ENCODE peak calls at places on chromosomes 4 and X, in seven cellular contexts. One of them, this sample, is unnamed.

GRCh38 chr4:147360301-147360700 is 120.6 kb upstream of the EDNRA start:
- DNase-seq in suprapubic skin: no peak
- DNase-seq in HCT116: no peak
- DNase-seq in uterus: no peak
- DNase-seq in upper lobe of left lung: no peak
- DNase-seq in HepG2: no peak
- DNase-seq in IMR-90: peak; percentile 92
- DNase-seq in this sample: no peak

GRCh38 chrX:2497961-2498780 is 2.6 kb downstream of the DHRSX start:
- DNase-seq in upper lobe of left lung: no peak
- DNase-seq in HepG2: peak; percentile 97
- DNase-seq in uterus: no peak
- DNase-seq in IMR-90: peak; percentile 23
- DNase-seq in suprapubic skin: no peak
- DNase-seq in HCT116: no peak
- DNase-seq in this sample: no peak

GRCh38 chrX:70046978-70047377 is 2.8 kb downstream of the AWAT2 start:
- DNase-seq in uterus: no peak
- DNase-seq in HepG2: no peak
- DNase-seq in suprapubic skin: no peak
- DNase-seq in IMR-90: peak; percentile 47
- DNase-seq in upper lobe of left lung: no peak
- DNase-seq in HCT116: no peak
- DNase-seq in this sample: no peak

GRCh38 chrX:144637731-144638130 is 609.6 kb upstream of the SPANXN1 start:
- DNase-seq in upper lobe of left lung: no peak
- DNase-seq in HCT116: no peak
- DNase-seq in HepG2: no peak
- DNase-seq in IMR-90: no peak
- DNase-seq in suprapubic skin: no peak
- DNase-seq in uterus: no peak
- DNase-seq in this sample: no peak

GRCh38 chrX:39731735-39732134 is 366.0 kb downstream of the BCOR start:
- DNase-seq in uterus: no peak
- DNase-seq in upper lobe of left lung: no peak
- DNase-seq in suprapubic skin: no peak
- DNase-seq in IMR-90: no peak
- DNase-seq in HepG2: no peak
- DNase-seq in HCT116: no peak
- DNase-seq in this sample: no peak

GRCh38 chr4:73608677-73609594 is 11.3 kb downstream of the RASSF6 start:
- DNase-seq in uterus: no peak
- DNase-seq in suprapubic skin: no peak
- DNase-seq in HCT116: no peak
- DNase-seq in HepG2: peak; percentile 81
- DNase-seq in upper lobe of left lung: no peak
- DNase-seq in IMR-90: peak; percentile 49
- DNase-seq in this sample: no peak

GRCh38 chr4:154304679-154305078 is 186.9 kb downstream of the DCHS2 start:
- DNase-seq in IMR-90: no peak
- DNase-seq in uterus: no peak
- DNase-seq in upper lobe of left lung: no peak
- DNase-seq in HCT116: no peak
- DNase-seq in HepG2: no peak
- DNase-seq in suprapubic skin: no peak
- DNase-seq in this sample: no peak

GRCh38 chrX:72620550-72621145 is 48.0 kb upstream of the HDAC8 start:
- DNase-seq in suprapubic skin: no peak
- DNase-seq in HCT116: peak; percentile 74
- DNase-seq in HepG2: peak; percentile 2
- DNase-seq in IMR-90: peak; percentile 89
- DNase-seq in upper lobe of left lung: no peak
- DNase-seq in uterus: peak; percentile 72
- DNase-seq in this sample: peak; percentile 63

GRCh38 chr4:79650794-79651431 is 242.9 kb upstream of the GK2 start:
- DNase-seq in uterus: no peak
- DNase-seq in HepG2: no peak
- DNase-seq in IMR-90: peak; percentile 77
- DNase-seq in HCT116: no peak
- DNase-seq in upper lobe of left lung: no peak
- DNase-seq in suprapubic skin: no peak
- DNase-seq in this sample: no peak

GRCh38 chr4:147847947-147848590 is 116.2 kb downstream of the ARHGAP10 start:
- DNase-seq in HCT116: no peak
- DNase-seq in upper lobe of left lung: no peak
- DNase-seq in uterus: no peak
- DNase-seq in IMR-90: no peak
- DNase-seq in HepG2: no peak
- DNase-seq in suprapubic skin: no peak
- DNase-seq in this sample: no peak

GRCh38 chr4:166128452-166128851 is 255.4 kb downstream of the TLL1 start:
- DNase-seq in IMR-90: no peak
- DNase-seq in uterus: no peak
- DNase-seq in suprapubic skin: no peak
- DNase-seq in HCT116: no peak
- DNase-seq in HepG2: no peak
- DNase-seq in upper lobe of left lung: no peak
- DNase-seq in this sample: no peak

GRCh38 chrX:19332983-19333382 is 10.7 kb upstream of the PDHA1 start:
- DNase-seq in suprapubic skin: no peak
- DNase-seq in HCT116: no peak
- DNase-seq in upper lobe of left lung: no peak
- DNase-seq in uterus: no peak
- DNase-seq in HepG2: no peak
- DNase-seq in IMR-90: peak; percentile 3
- DNase-seq in this sample: no peak

GRCh38 chrX:18894156-18894555 is 89.8 kb downstream of the PHKA2 start:
- DNase-seq in HepG2: no peak
- DNase-seq in upper lobe of left lung: no peak
- DNase-seq in uterus: no peak
- DNase-seq in HCT116: no peak
- DNase-seq in IMR-90: no peak
- DNase-seq in suprapubic skin: no peak
- DNase-seq in this sample: no peak

GRCh38 chr4:14059006-14059405 is 431.5 kb upstream of the BOD1L1 start:
- DNase-seq in IMR-90: peak; percentile 39
- DNase-seq in uterus: no peak
- DNase-seq in HCT116: no peak
- DNase-seq in upper lobe of left lung: no peak
- DNase-seq in suprapubic skin: no peak
- DNase-seq in HepG2: no peak
- DNase-seq in this sample: no peak

GRCh38 chr4:26609398-26609797 is 25.5 kb downstream of the TBC1D19 start:
- DNase-seq in upper lobe of left lung: no peak
- DNase-seq in HepG2: no peak
- DNase-seq in IMR-90: no peak
- DNase-seq in HCT116: no peak
- DNase-seq in uterus: no peak
- DNase-seq in suprapubic skin: no peak
- DNase-seq in this sample: no peak

GRCh38 chrX:153639177-153640044 is 7.6 kb upstream of the DUSP9 start:
- DNase-seq in HepG2: no peak
- DNase-seq in IMR-90: no peak
- DNase-seq in suprapubic skin: no peak
- DNase-seq in upper lobe of left lung: no peak
- DNase-seq in HCT116: no peak
- DNase-seq in uterus: no peak
- DNase-seq in this sample: no peak

GRCh38 chr4:86362510-86362909 is 2.7 kb upstream of the MAPK10 start:
- DNase-seq in HepG2: no peak
- DNase-seq in IMR-90: no peak
- DNase-seq in upper lobe of left lung: no peak
- DNase-seq in suprapubic skin: no peak
- DNase-seq in uterus: no peak
- DNase-seq in HCT116: no peak
- DNase-seq in this sample: no peak

GRCh38 chr4:86356831-86357230 is 3.0 kb downstream of the MAPK10 start:
- DNase-seq in suprapubic skin: no peak
- DNase-seq in IMR-90: no peak
- DNase-seq in HCT116: no peak
- DNase-seq in uterus: no peak
- DNase-seq in HepG2: no peak
- DNase-seq in upper lobe of left lung: no peak
- DNase-seq in this sample: no peak

GRCh38 chr4:86357608-86358007 is 2.2 kb downstream of the MAPK10 start:
- DNase-seq in uterus: no peak
- DNase-seq in HepG2: no peak
- DNase-seq in suprapubic skin: no peak
- DNase-seq in upper lobe of left lung: no peak
- DNase-seq in IMR-90: no peak
- DNase-seq in HCT116: no peak
- DNase-seq in this sample: no peak

GRCh38 chr4:86358176-86358701 is 1.6 kb downstream of the MAPK10 start:
- DNase-seq in suprapubic skin: no peak
- DNase-seq in uterus: no peak
- DNase-seq in IMR-90: peak; percentile 47
- DNase-seq in HCT116: no peak
- DNase-seq in HepG2: no peak
- DNase-seq in upper lobe of left lung: no peak
- DNase-seq in this sample: no peak

GRCh38 chr4:86359944-86360478 is at the start of gene MAPK10:
- DNase-seq in uterus: peak; percentile 76
- DNase-seq in HepG2: no peak
- DNase-seq in upper lobe of left lung: no peak
- DNase-seq in suprapubic skin: no peak
- DNase-seq in HCT116: no peak
- DNase-seq in IMR-90: peak; percentile 88
- DNase-seq in this sample: peak; percentile 88
- TF ChIP-seq POLR2A in uterus: peak; percentile 29
- TF ChIP-seq POLR2A in HepG2: no peak
- TF ChIP-seq POLR2A in upper lobe of left lung: no peak
- TF ChIP-seq POLR2A in suprapubic skin: no peak
- TF ChIP-seq POLR2A in HCT116: no peak
- TF ChIP-seq POLR2A in IMR-90: no peak
- TF ChIP-seq POLR2A in this sample: no peak

DNA sequence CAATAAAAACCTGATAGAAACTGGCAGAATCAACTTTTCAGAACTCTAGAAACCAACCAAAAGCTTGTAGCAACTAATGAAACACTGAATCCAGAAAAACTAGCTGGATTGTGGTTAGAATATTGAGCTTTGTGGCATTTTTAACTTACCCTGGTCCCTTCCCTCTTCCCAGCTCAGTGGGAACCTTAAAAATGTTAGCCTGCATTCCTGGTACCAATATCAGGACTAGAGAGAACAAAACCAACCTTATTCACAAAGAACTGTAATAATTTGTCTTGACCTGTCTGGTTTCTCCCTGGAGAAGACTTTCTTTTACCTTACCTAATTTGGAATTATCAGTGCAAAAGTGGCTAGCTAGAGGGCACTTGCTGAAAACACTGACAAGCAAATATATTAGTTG is 21.2 kb downstream of the SH3D19 start:
- DNase-seq in IMR-90: no peak
- DNase-seq in HCT116: no peak
- DNase-seq in HepG2: no peak
- DNase-seq in suprapubic skin: no peak
- DNase-seq in upper lobe of left lung: no peak
- DNase-seq in uterus: no peak
- DNase-seq in this sample: no peak
- H3K27ac ChIP-seq in IMR-90: no peak overlapping the region
- H3K27ac ChIP-seq in HCT116: no peak overlapping the region
- H3K27ac ChIP-seq in HepG2: no peak overlapping the region
- H3K27ac ChIP-seq in suprapubic skin: no peak overlapping the region
- H3K27ac ChIP-seq in upper lobe of left lung: no peak overlapping the region
- H3K27ac ChIP-seq in uterus: no peak overlapping the region
- H3K27ac ChIP-seq in this sample: no peak overlapping the region

GRCh38 chrX:13472975-13473665 is 96.3 kb upstream of the EGFL6 start:
- DNase-seq in HepG2: no peak
- DNase-seq in IMR-90: no peak
- DNase-seq in upper lobe of left lung: no peak
- DNase-seq in uterus: no peak
- DNase-seq in suprapubic skin: no peak
- DNase-seq in HCT116: no peak
- DNase-seq in this sample: no peak

GRCh38 chrX:13470680-13470967 is 98.8 kb upstream of the EGFL6 start:
- DNase-seq in IMR-90: no peak
- DNase-seq in uterus: no peak
- DNase-seq in HepG2: no peak
- DNase-seq in HCT116: no peak
- DNase-seq in upper lobe of left lung: no peak
- DNase-seq in suprapubic skin: no peak
- DNase-seq in this sample: no peak

GRCh38 chrX:13471269-13471668 is 98.1 kb upstream of the EGFL6 start:
- DNase-seq in suprapubic skin: no peak
- DNase-seq in HCT116: no peak
- DNase-seq in upper lobe of left lung: no peak
- DNase-seq in IMR-90: no peak
- DNase-seq in uterus: no peak
- DNase-seq in HepG2: no peak
- DNase-seq in this sample: no peak

GRCh38 chrX:13476384-13476783 is 93.0 kb upstream of the EGFL6 start:
- DNase-seq in suprapubic skin: no peak
- DNase-seq in uterus: no peak
- DNase-seq in HepG2: no peak
- DNase-seq in HCT116: no peak
- DNase-seq in upper lobe of left lung: no peak
- DNase-seq in IMR-90: no peak
- DNase-seq in this sample: no peak

GRCh38 chrX:13473666-13474516 is 95.5 kb upstream of the EGFL6 start:
- DNase-seq in uterus: no peak
- DNase-seq in HepG2: no peak
- DNase-seq in IMR-90: peak; percentile 40
- DNase-seq in upper lobe of left lung: no peak
- DNase-seq in suprapubic skin: no peak
- DNase-seq in HCT116: no peak
- DNase-seq in this sample: no peak
- H3K4me3 ChIP-seq in uterus: no peak overlapping the region
- H3K4me3 ChIP-seq in HepG2: no peak overlapping the region
- H3K4me3 ChIP-seq in IMR-90: no peak overlapping the region
- H3K4me3 ChIP-seq in upper lobe of left lung: no peak overlapping the region
- H3K4me3 ChIP-seq in suprapubic skin: peak overlapping the region; percentile 3
- H3K4me3 ChIP-seq in HCT116: no peak overlapping the region
- H3K4me3 ChIP-seq in this sample: no peak overlapping the region

DNA sequence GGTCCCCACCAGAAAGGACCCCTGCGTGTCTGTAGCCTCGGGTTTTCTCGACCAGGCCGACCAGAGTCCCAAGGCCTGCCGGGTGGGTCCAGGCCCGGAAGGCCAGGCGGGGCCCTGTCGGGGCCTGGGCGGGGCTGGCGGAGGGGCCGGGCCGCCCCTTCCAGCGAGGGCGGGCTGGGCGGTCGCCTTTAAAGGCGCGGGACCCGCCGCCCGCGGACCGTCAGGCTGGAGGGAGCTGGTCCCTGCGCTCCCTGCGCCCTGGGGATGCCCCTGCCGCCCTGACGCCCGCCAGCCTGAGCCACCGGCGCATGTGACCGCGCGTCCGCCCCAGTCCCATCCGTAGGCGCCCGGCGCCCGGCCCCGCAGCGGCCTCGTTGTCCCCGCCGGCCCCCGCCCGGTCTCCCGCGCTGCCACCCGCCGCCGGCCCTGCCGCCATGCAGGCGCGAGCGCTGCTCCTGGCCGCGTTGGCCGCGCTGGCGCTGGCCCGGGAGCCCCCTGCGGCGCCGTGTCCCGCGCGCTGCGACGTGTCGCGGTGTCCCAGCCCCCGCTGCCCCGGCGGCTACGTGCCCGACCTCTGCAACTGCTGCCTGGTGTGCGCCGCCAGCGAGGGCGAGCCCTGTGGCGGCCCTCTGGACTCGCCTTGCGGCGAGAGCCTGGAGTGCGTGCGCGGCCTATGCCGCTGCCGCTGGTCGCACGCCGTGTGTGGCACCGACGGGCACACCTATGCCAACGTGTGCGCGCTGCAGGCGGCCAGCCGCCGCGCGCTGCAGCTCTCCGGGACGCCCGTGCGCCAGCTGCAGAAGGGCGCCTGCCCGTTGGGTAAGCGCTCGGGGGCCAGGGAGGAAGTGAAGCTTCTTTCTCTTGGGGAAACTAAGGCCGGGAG is at the start of gene HTRA3:
- DNase-seq in IMR-90: peak; percentile 31
- DNase-seq in uterus: peak; percentile 44
- DNase-seq in suprapubic skin: no peak
- DNase-seq in upper lobe of left lung: peak; percentile 92
- DNase-seq in HepG2: no peak
- DNase-seq in HCT116: no peak
- DNase-seq in this sample: peak; percentile 87
- TF ChIP-seq POLR2A in IMR-90: peak; percentile 65
- TF ChIP-seq POLR2A in uterus: peak; percentile 90
- TF ChIP-seq POLR2A in suprapubic skin: peak; percentile 92
- TF ChIP-seq POLR2A in upper lobe of left lung: peak; percentile 42
- TF ChIP-seq POLR2A in HepG2: no peak
- TF ChIP-seq POLR2A in HCT116: no peak
- TF ChIP-seq POLR2A in this sample: no peak